ENCODE peak calls at places on chromosomes 3 and 15, in six cellular contexts. E is activated naive CD8-positive, alpha-beta T cell treated with anti-CD3 and anti-CD28 coated beads, Interleukin-2, amount 50 U/mL, for 24 hours; K is T-helper 9 cell; G is WERI-Rb-1; O is NCI-H187 treated with DMSO at 0.1 percent for 48 hours; I is stimulated activated CD8-positive, alpha-beta memory T cell treated with anti-CD3 and anti-CD28 coated beads, Interleukin-2, amount 100 ng/mL, for 1 hour. H is an unnamed sample.

GRCh38 chr15:80127911-80128310 is 24.9 kb upstream of the FAH start:
- DNase-seq in O (no peak), K (no peak), G (no peak), E (no peak), I (no peak), H (no peak)

GRCh38 chr15:90839187-90840071 is 29.0 kb upstream of the FURIN start:
- DNase-seq in G (no peak), K (no peak), E (peak; percentile 46), O (no peak), I (no peak), H (no peak)

GRCh38 chr3:66010348-66011097 is 28.2 kb downstream of the MAGI1 start:
- DNase-seq in O (peak; percentile 61), E (no peak), K (no peak), G (no peak), I (no peak), H (peak; percentile 66)

GRCh38 chr3:52291508-52292181 is 4.0 kb downstream of the GLYCTK start:
- DNase-seq in E (peak; percentile 55), I (no peak), G (peak; percentile 51), O (no peak), K (no peak), H (peak; percentile 45)

GRCh38 chr3:47163023-47163989 is 607 bp downstream of the SETD2 start:
- DNase-seq in K (peak; percentile 34), O (no peak), I (peak; percentile 15), E (peak; percentile 57), G (peak; percentile 16), H (peak; percentile 48)

GRCh38 chr3:112734718-112735350 is 93.9 kb upstream of the CCDC80 start:
- DNase-seq in K (peak; percentile 53), I (peak; percentile 22), O (no peak), G (peak; percentile 46), E (peak; percentile 76), H (peak; percentile 89)

GRCh38 chr3:189635385-189635784 is 4.2 kb downstream of the TP63 start:
- DNase-seq in K (no peak), G (no peak), E (no peak), I (no peak), O (no peak), H (no peak)

GRCh38 chr3:49552087-49552486 is 2.2 kb upstream of the BSN start:
- DNase-seq in I (no peak), K (no peak), E (no peak), G (no peak), O (no peak), H (no peak)

GRCh38 chr3:140456974-140457373 is 220.9 kb upstream of the TRIM42 start:
- DNase-seq in I (no peak), O (no peak), E (no peak), G (no peak), K (no peak), H (no peak)

GRCh38 chr3:150887031-150887430 is 18.2 kb downstream of the MINDY4B start:
- DNase-seq in I (no peak), E (no peak), K (no peak), G (no peak), O (no peak), H (no peak)

GRCh38 chr15:90840954-90841353 is 27.4 kb upstream of the FURIN start:
- DNase-seq in O (no peak), I (no peak), E (no peak), K (no peak), G (no peak), H (no peak)

GRCh38 chr3:32146669-32147315 is 40.4 kb downstream of the GPD1L start:
- DNase-seq in G (no peak), O (no peak), I (no peak), K (no peak), E (no peak), H (peak; percentile 51)

GRCh38 chr3:187739561-187740445 is 5.5 kb downstream of the BCL6 start:
- DNase-seq in K (peak; percentile 72), I (no peak), O (no peak), E (peak; percentile 84), G (peak; percentile 65), H (peak; percentile 87)

GRCh38 chr15:78129098-78130011 is 1.9 kb downstream of the CIB2 start:
- DNase-seq in G (no peak), K (no peak), O (no peak), E (no peak), I (no peak), H (peak; percentile 45)

GRCh38 chr3:113304856-113305540 is 93.6 kb downstream of the BOC start:
- DNase-seq in I (no peak), K (no peak), O (no peak), E (no peak), G (no peak), H (peak; percentile 17)

GRCh38 chr3:180870008-180870733 is 42.3 kb upstream of the FXR1 start:
- DNase-seq in G (no peak), O (no peak), I (no peak), K (no peak), E (no peak), H (no peak)

GRCh38 chr3:50153782-50154475 is 1.2 kb upstream of the SEMA3F start:
- DNase-seq in O (no peak), E (no peak), I (no peak), G (no peak), K (no peak), H (no peak)

GRCh38 chr3:71444028-71444860 is 139.3 kb downstream of the FOXP1 start:
- DNase-seq in I (peak; percentile 32), O (no peak), E (peak; percentile 63), G (no peak), K (peak; percentile 57), H (peak; percentile 91)

GRCh38 chr3:39637807-39638206 is 170.3 kb downstream of the MOBP start:
- DNase-seq in I (no peak), K (no peak), E (no peak), G (no peak), O (no peak), H (peak; percentile 61)

GRCh38 chr3:52458770-52459540 is 3.6 kb downstream of the NISCH start:
- DNase-seq in E (no peak), O (no peak), I (no peak), G (no peak), K (no peak), H (no peak)

GRCh38 chr3:53804697-53805462 is 41.3 kb downstream of the CHDH start:
- DNase-seq in K (no peak), G (no peak), E (no peak), I (no peak), O (no peak), H (peak; percentile 45)

GRCh38 chr3:109927161-109927560 is 589.8 kb upstream of the DPPA4 start:
- DNase-seq in I (no peak), E (no peak), K (no peak), O (no peak), G (no peak), H (peak; percentile 97)

GRCh38 chr3:94440767-94441493 is 378.1 kb downstream of the NSUN3 start:
- DNase-seq in I (no peak), O (no peak), K (no peak), E (no peak), G (no peak), H (peak; percentile 85)

H was measured in PC-3.